ENCODE peak calls at places on chromosomes 7 and 10, in six cellular contexts. Y, K, M, R, Z and O are unnamed samples.

GRCh38 chr10:83545901-83546391 is 593.4 kb upstream of the GHITM start:
- DNase-seq in Y (no peak), K (no peak), M (no peak), R (no peak), Z (peak), O (no peak)

GRCh38 chr7:3605222-3605621 is 304.2 kb downstream of the SDK1 start:
- DNase-seq in Y (no peak), K (no peak), M (no peak), R (no peak), Z (no peak), O (no peak)

GRCh38 chr10:78263521-78263988 is 229.9 kb downstream of the RPS24 start:
- DNase-seq in Y (no peak), K (peak), M (no peak), R (no peak), Z (no peak), O (no peak)

GRCh38 chr10:95478935-95479334 is 82.2 kb downstream of the SORBS1 start:
- DNase-seq in Y (no peak), K (no peak), M (no peak), R (no peak), Z (no peak), O (no peak)

GRCh38 chr7:123682690-123683089 is 27.0 kb downstream of the LMOD2 start:
- DNase-seq in Y (peak), K (peak), M (peak), R (peak), Z (no peak), O (peak)

GRCh38 chr7:27245798-27246691 is 3.4 kb downstream of the EVX1 start:
- DNase-seq in Y (no peak), K (no peak), M (no peak), R (no peak), Z (peak), O (peak)

GRCh38 chr10:117005454-117006055 is 568 bp upstream of the SHTN1 start:
- DNase-seq in Y (peak), K (peak), M (peak), R (peak), Z (no peak), O (no peak)

GRCh38 chr10:53744746-53745145 is 972.2 kb upstream of the MBL2 start:
- DNase-seq in Y (no peak), K (no peak), M (no peak), R (no peak), Z (no peak), O (no peak)

GRCh38 chr10:35212856-35213255 is 86.2 kb downstream of the CREM start:
- DNase-seq in Y (no peak), K (no peak), M (no peak), R (no peak), Z (no peak), O (no peak)

GRCh38 chr10:28137907-28138880 is 139.3 kb upstream of the ODAD2 start:
- DNase-seq in Y (no peak), K (no peak), M (no peak), R (peak), Z (no peak), O (no peak)

GRCh38 chr10:79942261-79943185 is 6.4 kb downstream of the SFTPD start:
- DNase-seq in Y (no peak), K (no peak), M (no peak), R (no peak), Z (no peak), O (no peak)

GRCh38 chr7:138097064-138097741 is 20.9 kb downstream of the AKR1D1 start:
- DNase-seq in Y (peak), K (peak), M (peak), R (peak), Z (peak), O (peak)

GRCh38 chr7:1359051-1359400 is 100.2 kb downstream of the MICALL2 start:
- DNase-seq in Y (no peak), K (no peak), M (no peak), R (no peak), Z (peak), O (no peak)

GRCh38 chr10:22017283-22018020 is 13.9 kb upstream of the DNAJC1 start:
- DNase-seq in Y (no peak), K (no peak), M (peak), R (no peak), Z (no peak), O (no peak)

GRCh38 chr10:80542053-80542452 is 4.4 kb downstream of the SH2D4B start:
- DNase-seq in Y (peak), K (no peak), M (no peak), R (no peak), Z (no peak), O (no peak)

GRCh38 chr10:105243381-105243780 is 602.3 kb downstream of the SORCS3 start:
- DNase-seq in Y (no peak), K (no peak), M (no peak), R (no peak), Z (no peak), O (no peak)

GRCh38 chr10:4046030-4046429 is 261.0 kb upstream of the KLF6 start:
- DNase-seq in Y (no peak), K (no peak), M (no peak), R (no peak), Z (no peak), O (no peak)

GRCh38 chr7:83469076-83469475 is 179.9 kb downstream of the SEMA3E start:
- DNase-seq in Y (no peak), K (no peak), M (no peak), R (no peak), Z (no peak), O (no peak)

GRCh38 chr10:56508562-56508961 is 147.5 kb upstream of the ZWINT start:
- DNase-seq in Y (no peak), K (no peak), M (no peak), R (no peak), Z (no peak), O (no peak)

GRCh38 chr10:88731296-88731695 is 25.2 kb downstream of the LIPK start:
- DNase-seq in Y (no peak), K (no peak), M (no peak), R (no peak), Z (no peak), O (no peak)

GRCh38 chr10:63603709-63604445 is 82.7 kb downstream of the REEP3 start:
- DNase-seq in Y (no peak), K (no peak), M (no peak), R (no peak), Z (no peak), O (no peak)

GRCh38 chr7:103540986-103541385 is 95.0 kb upstream of the SLC26A5 start:
- DNase-seq in Y (no peak), K (no peak), M (no peak), R (no peak), Z (peak), O (no peak)

GRCh38 chr7:122416316-122416925 is 111.9 kb upstream of the FEZF1 start:
- DNase-seq in Y (no peak), K (no peak), M (no peak), R (no peak), Z (no peak), O (no peak)

GRCh38 chr10:133275683-133276092 is 980 bp downstream of the ADAM8 start:
- DNase-seq in Y (no peak), K (no peak), M (peak), R (no peak), Z (no peak), O (peak)

GRCh38 chr10:77943086-77943901 is 16.7 kb upstream of the DLG5 start:
- DNase-seq in Y (peak), K (peak), M (peak), R (peak), Z (no peak), O (peak)

GRCh38 chr7:110168010-110168409 is 922.9 kb upstream of the LRRN3 start:
- DNase-seq in Y (no peak), K (no peak), M (no peak), R (no peak), Z (no peak), O (no peak)

GRCh38 chr10:24463683-24464426 is 254.9 kb downstream of the KIAA1217 start:
- DNase-seq in Y (no peak), K (no peak), M (no peak), R (no peak), Z (no peak), O (peak)

GRCh38 chr7:78770422-78771410 is 682.8 kb downstream of the MAGI2 start:
- DNase-seq in Y (no peak), K (no peak), M (no peak), R (no peak), Z (peak), O (no peak)

GRCh38 chr10:86339226-86339865 is 27.2 kb downstream of the GRID1 start:
- DNase-seq in Y (no peak), K (no peak), M (no peak), R (no peak), Z (no peak), O (no peak)

GRCh38 chr10:32988604-32989003 is 30.6 kb upstream of the ITGB1 start:
- DNase-seq in Y (no peak), K (no peak), M (no peak), R (no peak), Z (no peak), O (peak)

GRCh38 chr10:63724922-63725321 is 203.7 kb downstream of the REEP3 start:
- DNase-seq in Y (no peak), K (no peak), M (no peak), R (no peak), Z (no peak), O (no peak)

GRCh38 chr7:91565499-91566331 is 301.5 kb downstream of the FZD1 start:
- DNase-seq in Y (peak), K (no peak), M (no peak), R (no peak), Z (peak), O (no peak)

GRCh38 chr10:104267721-104268690 is 978 bp upstream of the GSTO2 start:
- DNase-seq in Y (no peak), K (no peak), M (no peak), R (no peak), Z (no peak), O (peak)

GRCh38 chr10:32981760-32982159 is 23.7 kb upstream of the ITGB1 start:
- DNase-seq in Y (no peak), K (no peak), M (no peak), R (no peak), Z (no peak), O (peak)

GRCh38 chr7:141455686-141456085 is 95.5 kb upstream of the AGK start:
- DNase-seq in Y (no peak), K (no peak), M (no peak), R (no peak), Z (no peak), O (no peak)

GRCh38 chr7:108592633-108593277 is 23.1 kb downstream of the DNAJB9 start:
- DNase-seq in Y (no peak), K (no peak), M (peak), R (no peak), Z (peak), O (no peak)

GRCh38 chr7:90666186-90666585 is 70.1 kb downstream of the CDK14 start:
- DNase-seq in Y (no peak), K (no peak), M (no peak), R (no peak), Z (no peak), O (no peak)

GRCh38 chr7:4742051-4742573 is 33.3 kb upstream of the AP5Z1 start:
- DNase-seq in Y (peak), K (no peak), M (no peak), R (no peak), Z (no peak), O (no peak)
- TF ChIP-seq MAX in Y (peak), K (no peak), M (no peak), R (no peak), Z (no peak), O (no peak)

DNA sequence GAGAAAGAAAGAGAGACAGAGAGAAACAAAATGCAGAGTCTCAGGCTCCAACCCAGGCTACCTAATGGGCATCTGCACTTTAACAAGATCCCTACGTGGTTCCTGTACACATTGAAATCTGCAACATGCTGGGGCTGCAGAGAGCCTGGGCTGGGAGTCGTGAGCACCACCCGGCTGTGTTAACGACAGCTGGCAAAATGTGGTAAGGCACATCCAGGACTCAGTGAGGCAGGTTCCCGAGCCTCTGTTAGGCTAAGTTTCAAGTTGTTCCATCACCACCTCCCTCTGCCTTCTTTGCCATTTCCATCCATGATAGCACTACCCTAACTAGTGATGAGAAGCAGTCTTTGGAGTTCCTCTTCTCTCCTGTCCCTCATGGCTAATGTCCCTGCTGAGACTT is 1.4 kb downstream of the AKR1B10 start:
- DNase-seq in Y (no peak), K (no peak), M (no peak), R (no peak), Z (no peak), O (no peak)
- TF ChIP-seq CTCF in Y (no peak), K (no peak), M (no peak), R (no peak), Z (no peak), O (no peak)

GRCh38 chr7:94907420-94908203 is at the start of gene PPP1R9A:
- DNase-seq in Y (peak), K (peak), M (no peak), R (peak), Z (peak), O (no peak)
- H3K4me3 ChIP-seq in Y (peak), K (peak), M (no peak), R (peak), Z (peak), O (no peak)

GRCh38 chr10:119270893-119271361 is 63.6 kb downstream of the GRK5 start:
- DNase-seq in Y (peak), K (peak), M (peak), R (peak), Z (no peak), O (peak)
- TF ChIP-seq MAX in Y (peak), K (peak), M (peak), R (no peak), Z (no peak), O (peak)

GRCh38 chr10:91856637-91857036 is 52.6 kb downstream of the FGFBP3 start:
- DNase-seq in Y (peak), K (no peak), M (no peak), R (peak), Z (no peak), O (peak)
- TF ChIP-seq CTCF in Y (peak), K (peak), M (peak), R (peak), Z (peak), O (peak)